ENCODE peak calls at places on chromosomes 12 and 14, in four cellular contexts. One of them, this sample, is unnamed.

GRCh38 chr12:6925543-6926279 is 2.0 kb upstream of the ATN1 start:
- DNase-seq in HepG2: no peak
- DNase-seq in GM12878: no peak
- DNase-seq in H1: peak
- DNase-seq in this sample: peak

GRCh38 chr12:74957231-74957630 is 252.4 kb downstream of the KCNC2 start:
- DNase-seq in GM12878: no peak
- DNase-seq in H1: no peak
- DNase-seq in HepG2: no peak
- DNase-seq in this sample: no peak

GRCh38 chr14:102512713-102513373 is 3.3 kb upstream of the ANKRD9 start:
- DNase-seq in HepG2: no peak
- DNase-seq in H1: no peak
- DNase-seq in GM12878: no peak
- DNase-seq in this sample: no peak

GRCh38 chr14:104554608-104555401 is 24.8 kb upstream of the C14orf180 start:
- DNase-seq in GM12878: no peak
- DNase-seq in H1: no peak
- DNase-seq in HepG2: no peak
- DNase-seq in this sample: no peak

GRCh38 chr12:133130808-133131128 is 341 bp downstream of the ZNF10 start:
- DNase-seq in HepG2: no peak
- DNase-seq in GM12878: no peak
- DNase-seq in H1: no peak
- DNase-seq in this sample: no peak

GRCh38 chr14:99028041-99028440 is 244.0 kb downstream of the BCL11B start:
- DNase-seq in HepG2: no peak
- DNase-seq in GM12878: no peak
- DNase-seq in H1: no peak
- DNase-seq in this sample: no peak

GRCh38 chr12:64826234-64826633 is 1.8 kb downstream of the TBC1D30 start:
- DNase-seq in H1: peak
- DNase-seq in HepG2: no peak
- DNase-seq in GM12878: peak
- DNase-seq in this sample: peak

GRCh38 chr14:100076630-100077029 is 11.4 kb downstream of the EVL start:
- DNase-seq in H1: no peak
- DNase-seq in GM12878: no peak
- DNase-seq in HepG2: no peak
- DNase-seq in this sample: no peak

GRCh38 chr12:60494249-60494648 is 898.4 kb downstream of the SLC16A7 start:
- DNase-seq in GM12878: no peak
- DNase-seq in HepG2: peak
- DNase-seq in H1: no peak
- DNase-seq in this sample: peak

GRCh38 chr12:111598637-111599458 is at the start of gene ATXN2:
- DNase-seq in HepG2: no peak
- DNase-seq in GM12878: no peak
- DNase-seq in H1: no peak
- DNase-seq in this sample: no peak

GRCh38 chr14:103696466-103697071 is 18.7 kb downstream of the XRCC3 start:
- DNase-seq in HepG2: no peak
- DNase-seq in H1: no peak
- DNase-seq in GM12878: no peak
- DNase-seq in this sample: no peak

GRCh38 chr12:117857632-117858274 is 111.0 kb downstream of the KSR2 start:
- DNase-seq in H1: peak
- DNase-seq in HepG2: peak
- DNase-seq in GM12878: peak
- DNase-seq in this sample: no peak

GRCh38 chr12:13024151-13024946 is 19.8 kb upstream of the FAM234B start:
- DNase-seq in GM12878: no peak
- DNase-seq in HepG2: peak
- DNase-seq in H1: peak
- DNase-seq in this sample: peak

GRCh38 chr14:75274899-75275569 is 3.6 kb upstream of the FOS start:
- DNase-seq in H1: no peak
- DNase-seq in HepG2: no peak
- DNase-seq in GM12878: peak
- DNase-seq in this sample: no peak

GRCh38 chr14:63343878-63344277 is 25.1 kb upstream of the GPHB5 start:
- DNase-seq in HepG2: no peak
- DNase-seq in H1: no peak
- DNase-seq in GM12878: no peak
- DNase-seq in this sample: no peak

GRCh38 chr12:114473717-114474116 is 67.8 kb upstream of the TBX5 start:
- DNase-seq in HepG2: no peak
- DNase-seq in GM12878: no peak
- DNase-seq in H1: no peak
- DNase-seq in this sample: no peak

DNA sequence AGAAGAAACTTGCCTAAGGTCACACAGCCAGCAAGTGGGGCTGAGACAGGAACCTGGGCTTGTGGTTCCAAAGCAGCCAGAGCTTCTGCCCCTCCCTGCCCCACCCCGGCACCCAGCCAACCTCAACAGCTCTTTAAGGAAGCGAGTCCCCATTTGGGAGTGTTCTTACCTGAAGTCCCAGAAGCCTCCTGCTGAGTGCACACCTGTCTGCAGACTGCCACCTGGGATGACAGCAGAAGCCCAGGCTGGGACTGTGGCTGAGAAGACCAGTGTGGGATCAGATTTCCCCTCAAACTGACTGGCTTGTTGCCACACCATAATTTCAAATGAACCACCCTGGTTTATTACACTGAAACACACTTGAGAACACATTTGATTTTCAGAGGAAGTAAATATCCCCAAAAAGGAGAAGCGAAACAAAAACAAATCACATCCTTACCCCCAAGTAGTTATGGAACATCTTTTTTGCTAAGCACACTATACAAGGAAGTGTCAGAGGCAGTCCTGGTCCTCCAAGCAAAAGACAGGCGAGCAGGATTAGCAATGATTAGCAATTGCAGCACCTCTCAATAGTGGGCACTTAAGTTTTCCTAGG is 6.3 kb upstream of the RIN3 start:
- DNase-seq in H1: no peak
- DNase-seq in HepG2: no peak
- DNase-seq in GM12878: peak
- DNase-seq in this sample: no peak
- TF ChIP-seq SUZ12 in H1: no peak
- TF ChIP-seq SUZ12 in HepG2: no peak
- TF ChIP-seq SUZ12 in GM12878: no peak
- TF ChIP-seq SUZ12 in this sample: no peak

DNA sequence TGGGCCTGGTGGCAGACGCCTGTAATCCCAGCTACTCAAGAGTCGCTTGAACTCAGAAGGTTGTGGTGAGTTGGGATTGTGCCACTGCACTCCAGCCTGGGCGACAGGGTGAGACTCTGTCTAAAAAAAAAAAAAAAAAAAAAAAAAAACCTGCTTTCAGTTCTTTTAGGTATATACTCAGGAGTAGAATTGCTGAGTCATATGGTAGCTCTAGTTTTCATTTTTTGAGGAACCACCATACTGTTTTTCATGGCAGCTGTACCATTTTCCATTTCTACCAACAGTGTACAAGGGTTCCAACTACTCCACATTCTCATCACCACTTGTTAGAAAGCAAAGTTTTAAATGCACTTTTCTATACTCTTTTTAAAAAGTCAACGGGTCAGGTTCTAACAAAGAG is 119.8 kb downstream of the DPF3 start:
- DNase-seq in H1: no peak
- DNase-seq in GM12878: no peak
- DNase-seq in HepG2: no peak
- DNase-seq in this sample: no peak
- TF ChIP-seq ZNF274 in H1: no peak
- TF ChIP-seq ZNF274 in GM12878: no peak
- TF ChIP-seq ZNF274 in HepG2: no peak
- TF ChIP-seq ZNF274 in this sample: no peak

DNA sequence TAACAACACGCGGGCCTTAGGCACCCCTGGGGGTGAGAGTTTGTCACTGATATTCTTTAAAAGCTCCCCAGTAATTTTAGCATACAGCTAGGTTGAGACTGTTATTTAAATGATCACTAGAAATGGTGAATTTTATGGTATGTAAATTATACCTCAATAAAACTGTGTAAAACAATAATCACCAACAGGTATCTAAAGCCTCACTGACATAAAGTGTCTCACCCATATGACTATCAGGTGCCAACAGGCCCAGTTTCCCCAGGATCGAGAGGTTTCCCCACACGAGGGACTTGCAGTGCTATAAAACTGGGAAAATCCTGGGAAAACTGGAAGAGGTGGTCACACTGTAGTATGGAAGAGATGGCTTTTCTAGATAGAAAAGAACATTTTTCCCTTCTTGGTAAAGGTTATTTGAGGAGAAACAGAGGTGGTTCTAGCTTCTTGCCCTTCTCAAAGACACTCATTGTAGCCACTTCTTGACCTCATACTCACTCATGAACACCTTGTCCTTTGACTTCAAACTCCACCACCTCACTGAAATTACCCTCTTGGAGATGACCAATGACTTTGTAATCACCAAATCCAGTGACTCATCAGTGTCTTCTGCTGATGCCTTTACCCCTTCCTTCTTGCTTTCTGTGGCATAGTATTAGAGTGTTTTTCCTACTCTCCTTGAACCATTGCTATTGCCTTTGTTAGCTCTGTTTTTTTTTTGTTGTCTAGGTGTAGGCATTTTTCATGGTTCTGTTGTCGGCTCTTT is 24.8 kb upstream of the NUBPL start:
- DNase-seq in GM12878: no peak
- DNase-seq in HepG2: no peak
- DNase-seq in H1: no peak
- DNase-seq in this sample: no peak
- TF ChIP-seq YY1 in GM12878: no peak
- TF ChIP-seq YY1 in HepG2: no peak
- TF ChIP-seq YY1 in H1: no peak
- TF ChIP-seq YY1 in this sample: no peak

GRCh38 chr12:57549909-57550627 is at the start of gene KIF5A:
- DNase-seq in GM12878: no peak
- DNase-seq in H1: peak
- DNase-seq in HepG2: no peak
- DNase-seq in this sample: no peak

GRCh38 chr12:57551637-57552305 is 1.9 kb downstream of the KIF5A start:
- DNase-seq in GM12878: no peak
- DNase-seq in HepG2: no peak
- DNase-seq in H1: no peak
- DNase-seq in this sample: no peak

GRCh38 chr12:57552306-57552651 is 2.4 kb downstream of the KIF5A start:
- DNase-seq in HepG2: no peak
- DNase-seq in GM12878: no peak
- DNase-seq in H1: no peak
- DNase-seq in this sample: no peak

GRCh38 chr12:57549203-57549908 is 488 bp upstream of the KIF5A start:
- DNase-seq in H1: no peak
- DNase-seq in GM12878: no peak
- DNase-seq in HepG2: no peak
- DNase-seq in this sample: no peak

DNA sequence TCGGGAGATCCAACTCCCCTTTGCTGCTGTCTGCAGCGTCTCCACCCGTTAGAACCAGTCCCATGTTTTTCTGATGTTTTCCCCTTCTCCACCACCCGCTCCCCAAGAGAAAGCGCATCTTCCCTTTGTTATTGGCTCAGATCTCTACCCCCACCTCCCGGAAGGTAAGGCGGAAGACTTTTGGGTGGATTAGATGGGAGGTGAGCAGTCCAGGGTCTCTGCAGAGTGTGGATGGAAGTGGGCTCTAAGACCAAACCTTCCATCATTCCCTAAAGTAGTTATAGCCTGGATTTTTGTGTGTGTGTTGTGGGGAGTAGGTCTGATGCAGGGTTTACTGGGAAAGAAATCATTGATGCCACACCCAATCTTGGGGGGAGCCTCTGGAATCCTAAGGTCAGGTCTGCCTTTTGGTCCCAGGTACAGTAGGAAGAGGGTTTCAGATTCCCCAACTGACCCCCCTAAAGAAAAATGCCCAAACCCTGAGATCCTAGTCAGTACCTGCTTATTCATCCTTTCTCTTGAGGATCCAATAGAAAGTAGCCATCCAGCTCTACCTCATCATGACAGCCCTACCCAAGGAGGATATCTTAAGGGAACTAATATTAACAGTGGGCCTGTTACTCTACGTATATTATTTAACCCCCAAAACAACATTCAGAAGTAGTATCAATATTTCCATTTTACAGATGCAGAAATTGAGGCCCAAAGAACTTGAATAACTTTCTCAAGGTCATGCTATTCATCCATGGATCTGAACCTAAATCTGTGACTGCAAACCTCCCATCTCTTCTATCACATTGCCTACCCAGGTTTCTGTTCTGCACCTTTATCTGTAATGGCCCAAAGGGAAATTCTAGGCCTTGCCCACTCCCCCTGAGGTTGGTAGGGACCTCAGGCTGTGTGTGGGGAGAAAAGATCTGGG is 1.0 kb downstream of the KIF5A start:
- DNase-seq in GM12878: no peak
- DNase-seq in HepG2: no peak
- DNase-seq in H1: no peak
- DNase-seq in this sample: no peak
- TF ChIP-seq SUZ12 in GM12878: no peak
- TF ChIP-seq SUZ12 in HepG2: no peak
- TF ChIP-seq SUZ12 in H1: no peak
- TF ChIP-seq SUZ12 in this sample: no peak

DNA sequence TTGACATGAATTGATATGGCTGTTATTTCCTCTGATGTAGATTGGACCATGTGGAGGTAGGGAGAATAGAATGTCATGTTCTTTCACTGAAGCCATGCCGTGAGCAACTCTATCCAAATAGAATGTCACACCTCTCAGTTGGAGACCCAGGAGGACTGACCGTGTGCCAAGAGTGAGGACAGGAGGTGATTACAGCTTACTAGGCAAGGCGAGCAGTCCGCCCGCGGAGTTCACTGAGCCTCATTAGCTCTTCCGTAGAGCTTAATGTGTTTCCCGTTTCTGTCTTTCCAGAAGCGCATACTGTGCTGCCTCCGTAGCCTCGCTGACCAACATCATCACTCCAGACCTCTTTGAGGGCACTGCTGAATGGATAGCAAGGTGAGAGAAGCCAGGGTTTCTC is 45.6 kb downstream of the FNTB start:
- DNase-seq in GM12878: no peak
- DNase-seq in HepG2: no peak
- DNase-seq in H1: no peak
- DNase-seq in this sample: no peak
- TF ChIP-seq ZNF274 in GM12878: no peak
- TF ChIP-seq ZNF274 in HepG2: no peak
- TF ChIP-seq ZNF274 in H1: no peak
- TF ChIP-seq ZNF274 in this sample: no peak

DNA sequence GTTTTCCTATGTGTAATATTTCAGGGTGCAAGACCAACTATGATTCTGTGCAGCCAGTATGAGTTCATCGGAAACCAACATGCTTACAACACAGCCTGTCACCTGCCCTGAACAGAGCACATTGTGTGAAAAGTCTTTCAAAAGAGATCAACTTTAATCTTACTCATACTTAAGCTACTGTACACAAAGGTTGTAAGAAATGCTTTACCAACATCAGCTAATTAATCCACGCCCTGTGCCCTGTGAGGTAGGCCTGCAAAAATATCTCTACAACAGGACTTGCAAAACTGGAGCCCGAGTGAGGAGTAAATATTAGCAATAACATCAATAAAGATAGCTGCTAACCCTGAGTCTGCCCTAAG is 15.1 kb downstream of the APPL2 start:
- DNase-seq in HepG2: no peak
- DNase-seq in GM12878: no peak
- DNase-seq in H1: no peak
- DNase-seq in this sample: no peak
- TF ChIP-seq YY1 in HepG2: no peak
- TF ChIP-seq YY1 in GM12878: no peak
- TF ChIP-seq YY1 in H1: no peak
- TF ChIP-seq YY1 in this sample: no peak